ENCODE peak calls at places on chromosomes 5 and 9, in nine cellular contexts. A is cardiac muscle cell; Y is naive thymus-derived CD4-positive, alpha-beta T cell; P is H9; L is Peyer's patch; E is RWPE1; K is uterus; V is body of pancreas; B is CD8-positive, alpha-beta memory T cell. D is an unnamed sample.

GRCh38 chr5:119795768-119796167 is 166.4 kb downstream of the FAM170A start:
- DNase-seq in A (no peak), Y (no peak), P (no peak), L (no peak), E (no peak), K (no peak), V (no peak), B (no peak), D (no peak)

GRCh38 chr5:126967808-126968466 is 62.4 kb downstream of the MARCHF3 start:
- DNase-seq in A (peak; percentile 48), Y (no peak), P (no peak), L (no peak), E (no peak), K (no peak), V (no peak), B (no peak), D (no peak)

GRCh38 chr5:124704594-124705284 is 41.7 kb downstream of the ZNF608 start:
- DNase-seq in A (no peak), Y (no peak), P (no peak), L (no peak), E (no peak), K (no peak), V (no peak), B (no peak), D (no peak)

GRCh38 chr9:94167055-94167346 is 82.7 kb downstream of the PTPDC1 start:
- DNase-seq in A (no peak), Y (no peak), P (no peak), L (no peak), E (no peak), K (no peak), V (no peak), B (no peak), D (no peak)

GRCh38 chr9:95138474-95138873 is 179.0 kb downstream of the FANCC start:
- DNase-seq in A (no peak), Y (no peak), P (peak; percentile 80), L (no peak), E (peak; percentile 29), K (no peak), V (no peak), B (no peak), D (no peak)

GRCh38 chr9:76828462-76828861 is 64.2 kb downstream of the PCA3 start:
- DNase-seq in A (peak; percentile 38), Y (no peak), P (no peak), L (no peak), E (no peak), K (peak; percentile 30), V (no peak), B (no peak), D (no peak)

GRCh38 chr9:35517136-35517535 is 27.2 kb downstream of the RUSC2 start:
- DNase-seq in A (peak; percentile 51), Y (no peak), P (no peak), L (no peak), E (no peak), K (no peak), V (no peak), B (no peak), D (no peak)

GRCh38 chr5:1772634-1773033 is 27.0 kb downstream of the MRPL36 start:
- DNase-seq in A (peak; percentile 64), Y (peak; percentile 15), P (no peak), L (no peak), E (peak; percentile 31), K (no peak), V (no peak), B (no peak), D (no peak)

GRCh38 chr5:27208051-27208450 is 169.7 kb upstream of the CDH9 start:
- DNase-seq in A (no peak), Y (no peak), P (no peak), L (no peak), E (no peak), K (no peak), V (no peak), B (no peak), D (no peak)

GRCh38 chr5:169243651-169244422 is 57.1 kb downstream of the SLIT3 start:
- DNase-seq in A (no peak), Y (no peak), P (no peak), L (no peak), E (no peak), K (no peak), V (no peak), B (no peak), D (peak; percentile 65)

GRCh38 chr5:1041225-1042186 is 32.9 kb downstream of the NKD2 start:
- DNase-seq in A (no peak), Y (no peak), P (no peak), L (no peak), E (no peak), K (no peak), V (no peak), B (no peak), D (peak; percentile 10)

DNA sequence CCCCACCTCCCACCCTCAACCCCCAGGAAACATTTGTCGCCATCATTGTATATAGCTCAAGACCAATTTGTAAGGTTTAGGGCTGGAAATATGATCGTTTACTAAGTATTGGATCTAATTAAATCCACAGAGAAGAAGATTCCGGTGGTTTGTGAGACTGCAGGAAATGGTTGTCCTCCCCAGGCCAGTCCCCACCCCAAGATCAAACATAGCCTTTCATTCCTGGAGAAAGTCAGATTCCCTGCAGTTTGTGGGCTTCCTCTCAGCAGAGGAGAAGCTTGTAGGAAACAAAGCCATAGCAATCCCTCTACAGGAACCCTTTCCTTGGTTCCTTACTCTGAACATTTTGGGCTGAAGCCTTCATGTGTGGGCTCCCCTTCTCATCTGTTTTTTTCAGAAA is 79.2 kb upstream of the TBCA start:
- DNase-seq in A (no peak), Y (no peak), P (no peak), L (no peak), E (no peak), K (no peak), V (no peak), B (no peak), D (no peak)
- H3K27ac ChIP-seq in A (no peak overlapping the region), Y (no peak overlapping the region), P (no peak overlapping the region), L (no peak overlapping the region), E (no peak overlapping the region), K (no peak overlapping the region), V (no peak overlapping the region), B (no peak overlapping the region), D (no peak overlapping the region)

GRCh38 chr9:34375901-34376595 is 650 bp downstream of the MYORG start:
- DNase-seq in A (no peak), Y (peak; percentile 46), P (peak; percentile 76), L (peak; percentile 73), E (peak; percentile 67), K (peak; percentile 50), V (peak; percentile 65), B (peak; percentile 57), D (peak; percentile 48)

GRCh38 chr9:34374339-34374738 is 2.4 kb downstream of the MYORG start:
- DNase-seq in A (no peak), Y (no peak), P (no peak), L (no peak), E (no peak), K (no peak), V (no peak), B (no peak), D (no peak)

GRCh38 chr9:34376596-34377401 is at the start of gene MYORG:
- DNase-seq in A (peak; percentile 87), Y (peak; percentile 94), P (peak; percentile 99), L (peak; percentile 97), E (peak; percentile 100), K (peak; percentile 91), V (peak; percentile 99), B (peak; percentile 97), D (peak; percentile 97)

GRCh38 chr9:34373749-34374148 is 2.9 kb downstream of the MYORG start:
- DNase-seq in A (no peak), Y (no peak), P (no peak), L (no peak), E (no peak), K (no peak), V (no peak), B (no peak), D (no peak)

DNA sequence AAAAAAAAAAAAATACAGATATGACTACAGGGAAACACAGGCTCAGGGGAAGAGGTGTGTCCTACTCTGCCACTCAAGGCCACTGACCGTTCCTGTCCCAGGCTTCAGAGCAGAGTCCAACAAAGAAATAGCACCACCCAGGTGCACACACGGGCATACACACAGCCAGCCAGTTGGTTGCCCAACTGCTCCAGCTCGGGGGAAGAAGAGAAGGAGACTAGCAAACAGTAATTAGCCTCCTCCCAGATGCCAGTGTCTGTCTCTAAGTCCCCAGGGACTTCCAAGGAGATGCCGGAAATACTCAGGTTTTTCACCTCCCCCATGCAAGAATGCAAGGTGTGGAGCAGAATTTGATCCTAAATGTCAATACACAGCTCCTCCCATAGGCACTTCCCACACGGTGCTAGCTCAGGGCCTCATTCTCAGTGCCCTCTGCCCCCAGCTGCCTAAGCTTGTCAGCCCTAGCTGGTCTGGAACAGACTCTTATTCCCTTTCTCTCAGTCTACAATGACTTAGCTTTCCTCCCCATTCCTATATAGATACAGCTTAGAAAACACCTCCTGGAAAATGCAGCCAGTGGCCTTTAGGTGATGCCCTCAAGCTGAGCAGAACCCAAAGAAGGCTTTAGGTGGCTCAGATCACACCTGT is 1.7 kb downstream of the MYORG start:
- DNase-seq in A (no peak), Y (no peak), P (peak; percentile 66), L (no peak), E (no peak), K (no peak), V (peak; percentile 77), B (no peak), D (no peak)
- H3K27ac ChIP-seq in A (no peak overlapping the region), Y (no peak overlapping the region), P (no peak overlapping the region), L (no peak overlapping the region), E (no peak overlapping the region), K (no peak overlapping the region), V (peak overlapping the region; percentile 83), B (no peak overlapping the region), D (peak overlapping the region; percentile 65)

GRCh38 chr5:173065155-173065554 is 9.0 kb downstream of the CREBRF start:
- DNase-seq in A (no peak), Y (peak; percentile 23), P (no peak), L (no peak), E (no peak), K (no peak), V (no peak), B (no peak), D (no peak)
- H3K27ac ChIP-seq in A (no peak overlapping the region), Y (peak overlapping the region; percentile 56), P (no peak overlapping the region), L (no peak overlapping the region), E (no peak overlapping the region), K (no peak overlapping the region), V (no peak overlapping the region), B (no peak overlapping the region), D (no peak overlapping the region)

GRCh38 chr5:150206780-150207115 is 16.9 kb downstream of the SLC6A7 start:
- DNase-seq in A (no peak), Y (no peak), P (no peak), L (no peak), E (no peak), K (no peak), V (no peak), B (no peak), D (no peak)

GRCh38 chr5:150210644-150211043 is 20.8 kb downstream of the SLC6A7 start:
- DNase-seq in A (no peak), Y (no peak), P (no peak), L (no peak), E (no peak), K (no peak), V (no peak), B (no peak), D (no peak)

GRCh38 chr5:150209020-150209635 is 19.3 kb downstream of the SLC6A7 start:
- DNase-seq in A (peak; percentile 58), Y (no peak), P (no peak), L (peak; percentile 17), E (peak; percentile 92), K (no peak), V (no peak), B (no peak), D (no peak)

GRCh38 chr5:150206076-150206779 is 16.4 kb downstream of the SLC6A7 start:
- DNase-seq in A (no peak), Y (no peak), P (no peak), L (no peak), E (no peak), K (no peak), V (no peak), B (no peak), D (no peak)

GRCh38 chr5:150208187-150209015 is 18.5 kb downstream of the SLC6A7 start:
- DNase-seq in A (peak; percentile 25), Y (no peak), P (no peak), L (no peak), E (peak; percentile 97), K (no peak), V (no peak), B (no peak), D (no peak)
- H3K27ac ChIP-seq in A (no peak overlapping the region), Y (no peak overlapping the region), P (no peak overlapping the region), L (no peak overlapping the region), E (peak overlapping the region; percentile 76), K (no peak overlapping the region), V (no peak overlapping the region), B (no peak overlapping the region), D (no peak overlapping the region)

D was measured in caudate nucleus.